ENCODE peak calls at places on chromosomes 7 and 10, in eight cellular contexts. P is hepatocyte; R is aorta; I is transverse colon; Z is SJSA1; U is lower lobe of right lung; Q is IMR-90; Y is CD8-positive, alpha-beta memory T cell. H is an unnamed sample.

GRCh38 chr7:36021367-36021766 is 131.7 kb upstream of the EEPD1 start:
- DNase-seq in P (no peak), R (no peak), I (no peak), Z (no peak), U (no peak), Q (no peak), Y (no peak), H (no peak)

GRCh38 chr10:9615179-9615578 is 1402.5 kb upstream of the CELF2 start:
- DNase-seq in P (no peak), R (no peak), I (no peak), Z (no peak), U (no peak), Q (peak; percentile 22), Y (no peak), H (no peak)

GRCh38 chr10:57015595-57016303 is 654.7 kb upstream of the ZWINT start:
- DNase-seq in P (no peak), R (no peak), I (no peak), Z (no peak), U (no peak), Q (no peak), Y (no peak), H (no peak)

GRCh38 chr7:134619627-134620331 is 26.9 kb upstream of the BPGM start:
- DNase-seq in P (no peak), R (no peak), I (no peak), Z (peak; percentile 52), U (no peak), Q (peak; percentile 96), Y (no peak), H (no peak)

GRCh38 chr7:68245688-68246087 is 1249.1 kb downstream of the TYW1 start:
- DNase-seq in P (peak; percentile 21), R (no peak), I (no peak), Z (no peak), U (no peak), Q (no peak), Y (no peak), H (no peak)

GRCh38 chr7:64131696-64132095 is 75.3 kb upstream of the ZNF735 start:
- DNase-seq in P (no peak), R (no peak), I (no peak), Z (no peak), U (no peak), Q (no peak), Y (no peak), H (no peak)

GRCh38 chr10:22816298-22816653 is 101.9 kb upstream of the PIP4K2A start:
- DNase-seq in P (peak; percentile 65), R (peak; percentile 68), I (no peak), Z (peak; percentile 91), U (no peak), Q (peak; percentile 96), Y (no peak), H (peak; percentile 64)

GRCh38 chr10:120514035-120514620 is 57.1 kb downstream of the PLPP4 start:
- DNase-seq in P (peak; percentile 83), R (peak; percentile 47), I (peak; percentile 9), Z (no peak), U (no peak), Q (peak; percentile 7), Y (no peak), H (no peak)

GRCh38 chr10:78953124-78954008 is 115.4 kb upstream of the ZMIZ1 start:
- DNase-seq in P (no peak), R (peak; percentile 67), I (no peak), Z (no peak), U (no peak), Q (no peak), Y (no peak), H (no peak)

GRCh38 chr10:117461766-117462423 is 80.7 kb upstream of the EMX2 start:
- DNase-seq in P (peak; percentile 89), R (peak; percentile 85), I (peak; percentile 76), Z (peak; percentile 84), U (no peak), Q (peak; percentile 37), Y (no peak), H (peak; percentile 75)

GRCh38 chr7:7911339-7911738 is 57.3 kb upstream of the GLCCI1 start:
- DNase-seq in P (peak; percentile 46), R (no peak), I (no peak), Z (no peak), U (no peak), Q (peak; percentile 61), Y (no peak), H (no peak)

GRCh38 chr10:102775973-102776669 is 32.4 kb downstream of the WBP1L start:
- DNase-seq in P (peak; percentile 86), R (peak; percentile 93), I (peak; percentile 59), Z (peak; percentile 72), U (peak; percentile 63), Q (peak; percentile 91), Y (no peak), H (no peak)

GRCh38 chr10:62633976-62634375 is 170.5 kb upstream of the ADO start:
- DNase-seq in P (no peak), R (no peak), I (no peak), Z (no peak), U (no peak), Q (no peak), Y (no peak), H (no peak)
- H3K4me1 ChIP-seq in P (peaks cover 6% of the 10 kb centered on the region), R (no peaks in the 10 kb centered on the region), I (no peaks in the 10 kb centered on the region), Z (peaks cover 22% of the 10 kb centered on the region), U (peaks cover 54% of the 10 kb centered on the region), Q (peaks cover 4% of the 10 kb centered on the region), Y (peaks cover 45% of the 10 kb centered on the region), H (peaks cover 10% of the 10 kb centered on the region)

DNA sequence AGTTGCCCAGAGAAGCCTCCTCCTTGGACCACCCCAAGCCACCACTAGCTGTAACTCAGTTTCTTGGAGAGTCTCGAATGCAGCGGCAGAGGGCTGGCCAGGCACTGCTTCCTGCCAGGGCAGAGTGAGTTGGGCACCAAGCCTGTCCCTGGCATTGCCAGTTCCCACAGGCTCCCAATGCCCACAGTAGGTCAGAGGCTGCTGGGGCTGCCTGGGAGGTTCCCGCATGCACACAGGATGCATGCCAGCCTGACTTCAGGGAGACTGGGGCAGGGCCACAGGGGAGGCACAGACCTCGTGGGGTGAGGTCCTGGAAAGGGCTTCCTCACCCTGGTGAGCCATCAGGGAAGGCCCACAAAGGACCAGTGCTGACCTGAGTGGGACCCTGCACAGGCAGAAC is 152.8 kb downstream of the ZNF248 start:
- DNase-seq in P (no peak), R (peak; percentile 56), I (no peak), Z (no peak), U (peak; percentile 36), Q (no peak), Y (no peak), H (no peak)
- H3K9me3 ChIP-seq in P (no peaks in the 10 kb centered on the region), R (no peaks in the 10 kb centered on the region), I (no peaks in the 10 kb centered on the region), Z (no peaks in the 10 kb centered on the region), U (no peaks in the 10 kb centered on the region), Q (peaks cover 52% of the 10 kb centered on the region), Y (no peaks in the 10 kb centered on the region), H (peaks cover 1% of the 10 kb centered on the region)

DNA sequence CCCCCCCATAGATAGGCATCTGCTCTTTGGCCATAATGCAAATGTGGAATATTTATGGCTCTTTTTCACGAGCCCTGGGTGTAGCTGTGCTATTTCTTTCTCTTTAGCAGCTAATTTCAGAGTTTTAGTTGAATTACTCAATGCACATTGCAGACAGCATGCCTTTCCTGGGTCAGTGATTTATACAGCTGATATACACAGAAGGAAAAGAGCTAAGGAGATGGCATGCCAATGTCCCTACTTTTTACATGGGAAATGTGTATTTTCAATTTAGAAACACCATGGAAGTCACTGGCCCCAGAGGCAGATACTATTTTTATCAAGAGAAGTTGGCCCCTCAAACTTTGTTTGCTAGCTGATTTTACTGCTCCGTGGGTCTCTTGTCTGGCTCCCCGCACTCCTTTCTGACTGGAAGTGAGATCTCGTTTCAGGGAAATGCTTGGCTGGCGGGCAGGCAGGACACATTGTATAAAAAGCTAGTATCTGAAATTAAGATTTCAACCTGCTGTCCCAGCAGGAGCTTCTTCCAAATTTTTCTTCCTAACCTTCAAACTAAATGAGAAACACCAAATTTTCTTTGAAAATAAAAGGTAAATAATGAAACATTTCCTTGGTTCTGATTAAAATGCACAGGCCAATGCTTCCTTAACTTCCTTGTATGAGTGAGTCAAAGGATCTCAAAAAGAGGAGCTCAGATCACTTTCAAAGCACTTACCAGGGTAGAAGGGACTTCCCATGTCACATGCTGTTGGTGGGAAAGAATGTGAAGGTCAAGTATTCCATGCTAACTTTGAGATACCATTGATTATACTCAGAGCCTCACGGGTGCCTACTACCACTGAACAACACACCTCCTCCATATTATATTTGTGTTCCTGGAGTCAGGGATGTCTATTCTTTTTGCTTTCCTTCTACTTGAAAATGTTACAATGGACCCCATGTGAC is 233.8 kb upstream of the KIAA1217 start:
- DNase-seq in P (peak; percentile 24), R (no peak), I (no peak), Z (no peak), U (no peak), Q (no peak), Y (no peak), H (peak; percentile 25)
- H3K4me3 ChIP-seq in P (no peak overlapping the region), R (no peak overlapping the region), I (no peak overlapping the region), Z (no peak overlapping the region), U (no peak overlapping the region), Q (no peak overlapping the region), Y (no peak overlapping the region), H (no peak overlapping the region)

GRCh38 chr7:28596245-28596935 is 184.1 kb downstream of the CREB5 start:
- DNase-seq in P (no peak), R (no peak), I (no peak), Z (no peak), U (no peak), Q (peak; percentile 72), Y (no peak), H (no peak)

GRCh38 chr7:28595779-28596178 is 183.5 kb downstream of the CREB5 start:
- DNase-seq in P (no peak), R (no peak), I (no peak), Z (no peak), U (no peak), Q (no peak), Y (no peak), H (no peak)

GRCh38 chr7:28597284-28597683 is 185.0 kb downstream of the CREB5 start:
- DNase-seq in P (no peak), R (no peak), I (no peak), Z (no peak), U (no peak), Q (no peak), Y (no peak), H (no peak)

GRCh38 chr7:28592861-28593260 is 180.5 kb downstream of the CREB5 start:
- DNase-seq in P (no peak), R (no peak), I (no peak), Z (no peak), U (no peak), Q (no peak), Y (no peak), H (no peak)

DNA sequence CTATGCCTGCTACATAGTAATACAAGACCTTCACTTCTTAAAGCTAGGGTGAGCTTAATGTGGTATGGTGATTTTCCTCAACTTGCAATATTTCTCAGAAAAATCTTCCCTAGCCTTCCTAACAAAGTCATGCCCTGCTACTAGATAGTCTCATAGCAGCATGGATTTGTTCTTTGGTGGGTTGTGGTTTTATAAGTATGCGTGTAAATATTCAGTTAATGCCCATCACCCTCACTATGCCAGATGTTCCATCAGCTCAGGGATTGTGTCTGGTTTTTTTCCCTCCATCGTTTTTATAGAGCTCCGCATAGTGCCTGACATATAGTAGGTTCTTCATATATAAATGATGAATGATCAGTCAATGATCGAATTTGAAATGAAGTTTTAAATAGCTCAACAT is 182.8 kb downstream of the CREB5 start:
- DNase-seq in P (no peak), R (no peak), I (no peak), Z (no peak), U (no peak), Q (no peak), Y (no peak), H (no peak)
- H3K4me1 ChIP-seq in P (peaks cover 7% of the 10 kb centered on the region), R (no peaks in the 10 kb centered on the region), I (no peaks in the 10 kb centered on the region), Z (no peaks in the 10 kb centered on the region), U (no peaks in the 10 kb centered on the region), Q (no peaks in the 10 kb centered on the region), Y (no peaks in the 10 kb centered on the region), H (no peaks in the 10 kb centered on the region)

GRCh38 chr7:65409363-65409762 is 35.7 kb downstream of the ZNF92 start:
- DNase-seq in P (no peak), R (no peak), I (no peak), Z (no peak), U (no peak), Q (no peak), Y (no peak), H (no peak)
- H3K9me3 ChIP-seq in P (no peaks in the 10 kb centered on the region), R (peaks cover 10% of the 10 kb centered on the region), I (peaks cover 17% of the 10 kb centered on the region), Z (peaks cover 3% of the 10 kb centered on the region), U (peaks cover 32% of the 10 kb centered on the region), Q (peaks cover 7% of the 10 kb centered on the region), Y (peaks cover 14% of the 10 kb centered on the region), H (peaks cover 2% of the 10 kb centered on the region)

H was measured in small intestine.